ENCODE peak calls at places on chromosome X, in six cellular contexts. P is K562, H is testis, M is upper lobe of left lung, Y is IMR-90, I is right lobe of liver. T is an unnamed sample.

GRCh38 chrX:9341305-9342201 is 123.3 kb upstream of the TBL1X start:
- DNase-seq in P (peak; percentile 60), H (peak; percentile 46), M (peak; percentile 70), Y (peak; percentile 69), I (peak; percentile 69), T (no peak)

GRCh38 chrX:135557344-135557743 is 36.9 kb downstream of the INTS6L start:
- DNase-seq in P (no peak), H (no peak), M (no peak), Y (no peak), I (no peak), T (no peak)

GRCh38 chrX:101397779-101398178 is 7.0 kb downstream of the RPL36A start:
- DNase-seq in P (no peak), H (no peak), M (no peak), Y (peak; percentile 26), I (no peak), T (no peak)

GRCh38 chrX:32673193-32673592 is 538.2 kb downstream of the DMD start:
- DNase-seq in P (no peak), H (no peak), M (no peak), Y (peak; percentile 7), I (no peak), T (no peak)

GRCh38 chrX:6990552-6991193 is 156.8 kb upstream of the STS start:
- DNase-seq in P (no peak), H (no peak), M (no peak), Y (no peak), I (no peak), T (no peak)

GRCh38 chrX:15310117-15310516 is 5.3 kb downstream of the ASB11 start:
- DNase-seq in P (no peak), H (peak; percentile 57), M (peak; percentile 58), Y (peak; percentile 6), I (no peak), T (no peak)

GRCh38 chrX:44675364-44676024 is 132.8 kb upstream of the FUNDC1 start:
- DNase-seq in P (peak; percentile 30), H (peak; percentile 48), M (no peak), Y (peak; percentile 91), I (no peak), T (no peak)

GRCh38 chrX:69530306-69530705 is 26.2 kb downstream of the NALF2 start:
- DNase-seq in P (no peak), H (no peak), M (no peak), Y (no peak), I (no peak), T (no peak)

GRCh38 chrX:71623714-71624113 is 5.4 kb upstream of the CXCR3 start:
- DNase-seq in P (peak; percentile 18), H (no peak), M (no peak), Y (no peak), I (no peak), T (no peak)

GRCh38 chrX:136750364-136750763 is 30.4 kb downstream of the ARHGEF6 start:
- DNase-seq in P (no peak), H (no peak), M (no peak), Y (no peak), I (no peak), T (no peak)

GRCh38 chrX:68681443-68681941 is 34.0 kb downstream of the STARD8 start:
- DNase-seq in P (no peak), H (no peak), M (no peak), Y (peak; percentile 60), I (no peak), T (no peak)

GRCh38 chrX:112642349-112642748 is 37.4 kb downstream of the LHFPL1 start:
- DNase-seq in P (peak; percentile 29), H (peak; percentile 33), M (no peak), Y (peak; percentile 75), I (no peak), T (no peak)

GRCh38 chrX:1093586-1094538 is 118.6 kb downstream of the CRLF2 start:
- DNase-seq in P (no peak), H (no peak), M (no peak), Y (no peak), I (no peak), T (no peak)

GRCh38 chrX:101265869-101266428 is 25.2 kb downstream of the TAF7L start:
- DNase-seq in P (no peak), H (peak; percentile 47), M (no peak), Y (peak; percentile 87), I (no peak), T (no peak)

GRCh38 chrX:36198575-36198974 is 279.0 kb downstream of the CFAP47 start:
- DNase-seq in P (no peak), H (no peak), M (no peak), Y (no peak), I (no peak), T (no peak)

GRCh38 chrX:112798736-112799135 is 41.9 kb downstream of the AMOT start:
- DNase-seq in P (no peak), H (no peak), M (no peak), Y (no peak), I (no peak), T (no peak)

GRCh38 chrX:151370906-151371305 is 26.1 kb upstream of the VMA21 start:
- DNase-seq in P (peak; percentile 14), H (no peak), M (no peak), Y (no peak), I (no peak), T (no peak)

GRCh38 chrX:46574337-46574940 is 874 bp downstream of the CHST7 start:
- DNase-seq in P (no peak), H (no peak), M (no peak), Y (no peak), I (peak; percentile 32), T (no peak)

GRCh38 chrX:25433307-25433706 is 417.5 kb upstream of the ARX start:
- DNase-seq in P (no peak), H (no peak), M (no peak), Y (no peak), I (no peak), T (no peak)

GRCh38 chrX:12974217-12974796 is 603 bp upstream of the TMSB4X start:
- DNase-seq in P (peak; percentile 66), H (peak; percentile 28), M (peak; percentile 79), Y (peak; percentile 54), I (peak; percentile 53), T (no peak)

GRCh38 chrX:134631404-134632346 is 26.6 kb downstream of the PLAC1 start:
- DNase-seq in P (no peak), H (no peak), M (peak; percentile 31), Y (peak; percentile 76), I (no peak), T (no peak)

GRCh38 chrX:77505227-77505626 is 58.0 kb downstream of the FGF16 start:
- DNase-seq in P (no peak), H (no peak), M (no peak), Y (peak; percentile 69), I (no peak), T (no peak)

GRCh38 chrX:40504801-40505605 is 75.8 kb upstream of the ATP6AP2 start:
- DNase-seq in P (no peak), H (no peak), M (no peak), Y (peak; percentile 86), I (no peak), T (no peak)

GRCh38 chrX:150205011-150205410 is 158.1 kb upstream of the MAMLD1 start:
- DNase-seq in P (peak; percentile 15), H (peak; percentile 38), M (peak; percentile 40), Y (no peak), I (no peak), T (no peak)

GRCh38 chrX:78075787-78076389 is 28.2 kb upstream of the PGK1 start:
- DNase-seq in P (no peak), H (no peak), M (no peak), Y (no peak), I (no peak), T (no peak)

GRCh38 chrX:129091097-129091496 is 432.2 kb downstream of the SMARCA1 start:
- DNase-seq in P (no peak), H (no peak), M (no peak), Y (no peak), I (no peak), T (no peak)

GRCh38 chrX:13649823-13650222 is 3.1 kb upstream of the TCEANC start:
- DNase-seq in P (no peak), H (no peak), M (no peak), Y (peak; percentile 73), I (no peak), T (no peak)

GRCh38 chrX:2484721-2485459 is 15.9 kb downstream of the DHRSX start:
- DNase-seq in P (no peak), H (peak; percentile 53), M (no peak), Y (peak; percentile 54), I (peak; percentile 2), T (no peak)

GRCh38 chrX:7638053-7638452 is 204.9 kb upstream of the VCX start:
- DNase-seq in P (no peak), H (no peak), M (no peak), Y (no peak), I (no peak), T (no peak)

GRCh38 chrX:138917781-138918180 is 206.3 kb upstream of the FGF13 start:
- DNase-seq in P (no peak), H (no peak), M (no peak), Y (peak; percentile 0), I (no peak), T (no peak)

GRCh38 chrX:133495464-133496391 is 80.4 kb upstream of the GPC4 start:
- DNase-seq in P (no peak), H (peak; percentile 57), M (no peak), Y (peak; percentile 26), I (no peak), T (no peak)

GRCh38 chrX:147911192-147912022 is at the start of gene FMR1:
- DNase-seq in P (peak; percentile 98), H (peak; percentile 96), M (peak; percentile 93), Y (peak; percentile 86), I (peak; percentile 94), T (no peak)
- TF ChIP-seq POLR2A in P (no peak), H (peak; percentile 2), M (peak; percentile 61), Y (peak; percentile 36), I (peak; percentile 57), T (peak; percentile 26)

GRCh38 chrX:17737707-17738001 is 361 bp downstream of the SCML1 start:
- DNase-seq in P (no peak), H (no peak), M (no peak), Y (no peak), I (no peak), T (no peak)
- H3K27ac ChIP-seq in P (no peak overlapping the region), H (peak overlapping the region; percentile 97), M (peak overlapping the region; percentile 84), Y (peak overlapping the region; percentile 77), I (peak overlapping the region; percentile 89), T (peak overlapping the region; percentile 89)

DNA sequence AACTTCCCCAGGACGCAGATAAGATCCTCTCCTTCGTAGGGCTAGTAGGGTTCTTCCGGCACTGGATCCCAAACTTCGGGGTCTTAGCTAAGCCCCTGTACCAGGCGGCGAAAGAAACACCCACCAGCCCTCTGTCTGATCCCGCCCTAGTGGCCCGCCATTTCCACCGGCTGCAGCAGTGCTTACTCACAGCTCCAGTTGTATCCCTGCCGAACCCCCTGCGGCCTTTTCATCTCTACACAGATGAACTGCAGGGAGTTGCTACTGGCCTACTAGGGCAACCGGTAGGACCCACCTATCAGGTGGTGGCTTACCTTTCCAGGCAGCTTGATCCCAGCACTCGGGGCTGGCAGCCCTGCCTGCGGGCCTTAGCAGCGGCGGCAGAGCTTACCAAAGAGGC is 961.2 kb downstream of the RPA4 start:
- DNase-seq in P (no peak), H (no peak), M (no peak), Y (no peak), I (no peak), T (no peak)
- H3K9me3 ChIP-seq in P (no peaks in the 10 kb centered on the region), H (no peaks in the 10 kb centered on the region), M (peaks cover 4% of the 10 kb centered on the region), Y (peaks cover 48% of the 10 kb centered on the region), I (no peaks in the 10 kb centered on the region), T (no peaks in the 10 kb centered on the region)

GRCh38 chrX:96182366-96182765 is 502.3 kb upstream of the DIAPH2 start:
- DNase-seq in P (no peak), H (peak; percentile 62), M (no peak), Y (peak; percentile 15), I (no peak), T (no peak)

GRCh38 chrX:96181571-96181970 is 503.1 kb upstream of the DIAPH2 start:
- DNase-seq in P (no peak), H (no peak), M (no peak), Y (no peak), I (no peak), T (no peak)

GRCh38 chrX:96183843-96184242 is 500.8 kb upstream of the DIAPH2 start:
- DNase-seq in P (no peak), H (no peak), M (no peak), Y (peak; percentile 1), I (no peak), T (no peak)
- TF ChIP-seq POLR2A in P (no peak), H (no peak), M (no peak), Y (no peak), I (no peak), T (no peak)

T was measured in vagina.